ENCODE peak calls at places on chromosomes 2 and 18, in four cellular contexts. Y is HepG2, G is GM12878, R is H1. H is an unnamed sample.

GRCh38 chr2:105546623-105546964 is 147.7 kb upstream of the FHL2 start:
- DNase-seq in Y (no peak), G (no peak), R (no peak), H (no peak)

GRCh38 chr2:172389685-172390339 is 37.6 kb upstream of the ITGA6 start:
- DNase-seq in Y (peak), G (no peak), R (no peak), H (no peak)

GRCh38 chr2:72236445-72237067 is 88.9 kb upstream of the CYP26B1 start:
- DNase-seq in Y (no peak), G (no peak), R (no peak), H (no peak)

GRCh38 chr2:40062381-40062780 is 283.3 kb upstream of the THUMPD2 start:
- DNase-seq in Y (no peak), G (no peak), R (no peak), H (no peak)

GRCh38 chr2:9993490-9994165 is 42.1 kb downstream of the GRHL1 start:
- DNase-seq in Y (no peak), G (no peak), R (no peak), H (no peak)

GRCh38 chr2:36967236-36967876 is 1.0 kb upstream of the STRN start:
- DNase-seq in Y (peak), G (no peak), R (no peak), H (no peak)

GRCh38 chr2:215825709-215826108 is 187.6 kb downstream of the MREG start:
- DNase-seq in Y (no peak), G (no peak), R (no peak), H (no peak)

GRCh38 chr2:39530423-39530866 is 93.4 kb upstream of the MAP4K3 start:
- DNase-seq in Y (no peak), G (no peak), R (no peak), H (no peak)

GRCh38 chr2:13481201-13481600 is 764.5 kb downstream of the TRIB2 start:
- DNase-seq in Y (no peak), G (no peak), R (no peak), H (no peak)

GRCh38 chr2:165406053-165406628 is 63.4 kb upstream of the CSRNP3 start:
- DNase-seq in Y (no peak), G (no peak), R (peak), H (no peak)

GRCh38 chr2:227890495-227891079 is 19.2 kb downstream of the DAW1 start:
- DNase-seq in Y (peak), G (peak), R (no peak), H (peak)

GRCh38 chr2:19673213-19673791 is 228.5 kb downstream of the TTC32 start:
- DNase-seq in Y (peak), G (no peak), R (no peak), H (peak)

GRCh38 chr18:79384151-79384807 is 11.5 kb upstream of the NFATC1 start:
- DNase-seq in Y (no peak), G (no peak), R (no peak), H (no peak)

GRCh38 chr2:18149660-18150246 is 271.3 kb downstream of the KCNS3 start:
- DNase-seq in Y (peak), G (no peak), R (no peak), H (peak)

GRCh38 chr2:128638741-128639477 is 320.2 kb upstream of the HS6ST1 start:
- DNase-seq in Y (no peak), G (no peak), R (peak), H (no peak)

GRCh38 chr18:37453754-37454153 is 111.8 kb downstream of the CELF4 start:
- DNase-seq in Y (no peak), G (no peak), R (no peak), H (no peak)

GRCh38 chr2:218782529-218782845 is 540 bp downstream of the CYP27A1 start:
- DNase-seq in Y (peak), G (no peak), R (no peak), H (no peak)

GRCh38 chr2:186714611-186715010 is 20.8 kb downstream of the FAM171B start:
- DNase-seq in Y (no peak), G (no peak), R (no peak), H (no peak)

GRCh38 chr2:145096582-145096981 is 576.7 kb upstream of the ZEB2 start:
- DNase-seq in Y (no peak), G (no peak), R (no peak), H (peak)

GRCh38 chr2:221614274-221614673 is 42.2 kb upstream of the EPHA4 start:
- DNase-seq in Y (no peak), G (no peak), R (no peak), H (no peak)

GRCh38 chr2:20590704-20591515 is 60.0 kb downstream of the HS1BP3 start:
- DNase-seq in Y (no peak), G (no peak), R (no peak), H (no peak)

GRCh38 chr2:148132400-148132799 is 111.5 kb downstream of the MBD5 start:
- DNase-seq in Y (no peak), G (no peak), R (no peak), H (no peak)

GRCh38 chr2:230410861-230411464 is 5.0 kb upstream of the SP100 start:
- DNase-seq in Y (no peak), G (no peak), R (no peak), H (no peak)

GRCh38 chr18:34117319-34117718 is 107.4 kb downstream of the NOL4 start:
- DNase-seq in Y (no peak), G (no peak), R (no peak), H (no peak)

GRCh38 chr2:127049927-127050802 is 56.8 kb downstream of the BIN1 start:
- DNase-seq in Y (peak), G (no peak), R (peak), H (peak)

GRCh38 chr2:191009541-191010374 is 4.2 kb downstream of the STAT1 start:
- DNase-seq in Y (no peak), G (no peak), R (no peak), H (no peak)

GRCh38 chr2:88857274-88857741 is 165.8 kb downstream of the RPIA start:
- DNase-seq in Y (peak), G (no peak), R (no peak), H (no peak)

GRCh38 chr2:88856409-88857135 is 165.1 kb downstream of the RPIA start:
- DNase-seq in Y (no peak), G (no peak), R (no peak), H (no peak)

GRCh38 chr2:88859461-88859860 is 168.0 kb downstream of the RPIA start:
- DNase-seq in Y (no peak), G (no peak), R (no peak), H (no peak)

GRCh38 chr2:88855620-88856408 is 164.3 kb downstream of the RPIA start:
- DNase-seq in Y (no peak), G (no peak), R (no peak), H (no peak)

GRCh38 chr2:88857951-88858406 is 166.5 kb downstream of the RPIA start:
- DNase-seq in Y (no peak), G (no peak), R (no peak), H (no peak)
- TF ChIP-seq POLR2AphosphoS5 in Y (no peak), G (no peak), R (no peak), H (no peak)

GRCh38 chr2:136115183-136115751 is 2.7 kb downstream of the CXCR4 start:
- DNase-seq in Y (no peak), G (no peak), R (no peak), H (no peak)
- TF ChIP-seq BRCA1 in Y (no peak), G (no peak), R (no peak), H (no peak)

GRCh38 chr2:33073018-33073417 is 126.3 kb downstream of the LTBP1 start:
- DNase-seq in Y (no peak), G (no peak), R (no peak), H (no peak)

GRCh38 chr2:33071591-33071990 is 124.8 kb downstream of the LTBP1 start:
- DNase-seq in Y (no peak), G (no peak), R (no peak), H (no peak)

GRCh38 chr2:33068261-33068660 is 121.5 kb downstream of the LTBP1 start:
- DNase-seq in Y (no peak), G (no peak), R (no peak), H (no peak)

GRCh38 chr2:33074197-33074596 is 127.4 kb downstream of the LTBP1 start:
- DNase-seq in Y (no peak), G (no peak), R (no peak), H (no peak)

DNA sequence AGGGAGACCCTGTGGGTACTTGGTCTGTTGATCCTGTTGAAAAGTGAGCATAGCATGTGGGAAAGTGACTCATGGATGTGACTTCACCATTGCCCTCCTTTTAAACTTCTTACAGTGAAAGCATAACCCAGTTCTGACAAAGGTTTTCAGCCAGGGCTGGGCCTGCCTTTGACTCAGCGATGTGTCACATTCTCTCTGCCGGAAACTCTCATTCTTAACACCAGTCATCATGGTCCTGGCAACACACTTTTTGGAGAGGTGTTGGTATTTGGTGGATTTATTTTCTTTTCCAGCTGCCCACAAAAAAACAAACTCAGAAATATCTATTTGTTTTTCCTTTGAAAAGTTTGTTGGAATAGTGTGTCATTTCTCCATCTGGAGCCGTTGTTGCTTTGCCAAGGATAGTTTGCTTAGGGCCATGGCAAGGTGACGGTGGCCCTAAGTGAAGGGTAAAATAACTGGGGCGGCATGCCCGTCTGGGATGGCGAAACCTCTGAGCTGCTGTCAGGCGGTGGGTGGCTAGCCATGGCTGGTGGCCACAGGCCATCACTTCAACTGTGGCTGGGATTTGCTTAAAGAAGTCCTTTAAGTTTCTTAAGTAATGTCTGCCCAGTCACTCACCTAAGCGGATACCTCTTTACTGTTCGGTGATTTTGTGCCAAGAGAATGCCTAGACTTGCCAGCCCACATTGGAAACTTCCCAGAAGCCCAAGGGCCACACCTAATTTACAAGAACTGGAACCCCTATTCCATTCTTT is 123.3 kb downstream of the LTBP1 start:
- DNase-seq in Y (peak), G (no peak), R (peak), H (peak)
- TF ChIP-seq POLR2AphosphoS5 in Y (no peak), G (no peak), R (no peak), H (no peak)

GRCh38 chr2:3959372-3959771 is 256.0 kb downstream of the DCDC2C start:
- DNase-seq in Y (peak), G (no peak), R (peak), H (peak)

GRCh38 chr2:3956892-3957291 is 253.5 kb downstream of the DCDC2C start:
- DNase-seq in Y (no peak), G (no peak), R (no peak), H (no peak)

GRCh38 chr2:3958969-3959368 is 255.6 kb downstream of the DCDC2C start:
- DNase-seq in Y (no peak), G (no peak), R (no peak), H (no peak)

GRCh38 chr2:3958465-3958864 is 255.1 kb downstream of the DCDC2C start:
- DNase-seq in Y (no peak), G (no peak), R (no peak), H (no peak)

DNA sequence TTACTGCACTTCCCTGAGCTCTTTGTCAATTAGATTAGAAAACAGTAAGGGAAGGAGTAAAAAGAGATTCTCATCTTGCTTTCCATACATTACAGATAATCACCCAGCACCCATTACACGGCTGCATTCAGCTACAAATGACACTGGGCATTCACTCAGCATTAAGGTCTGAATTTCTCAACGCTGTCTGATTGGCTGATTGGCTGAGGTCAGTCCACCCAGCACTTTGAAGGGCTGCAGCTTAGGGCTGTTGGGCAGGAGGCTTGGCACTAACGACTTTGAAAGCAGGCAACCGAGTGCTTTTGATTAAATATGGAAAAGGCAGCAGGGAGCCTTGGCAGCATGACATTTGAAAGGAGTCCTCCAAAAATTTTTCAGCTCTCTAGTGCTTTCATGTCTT is 253.0 kb downstream of the DCDC2C start:
- DNase-seq in Y (no peak), G (no peak), R (no peak), H (no peak)
- TF ChIP-seq BRCA1 in Y (no peak), G (no peak), R (no peak), H (no peak)

GRCh38 chr18:42289526-42289925 is 334.5 kb downstream of the PIK3C3 start:
- DNase-seq in Y (no peak), G (no peak), R (no peak), H (no peak)

GRCh38 chr18:42287047-42287446 is 332.0 kb downstream of the PIK3C3 start:
- DNase-seq in Y (no peak), G (no peak), R (no peak), H (no peak)

GRCh38 chr18:42292654-42293053 is 337.6 kb downstream of the PIK3C3 start:
- DNase-seq in Y (no peak), G (no peak), R (no peak), H (no peak)

GRCh38 chr18:42296192-42296591 is 341.2 kb downstream of the PIK3C3 start:
- DNase-seq in Y (no peak), G (no peak), R (no peak), H (no peak)

DNA sequence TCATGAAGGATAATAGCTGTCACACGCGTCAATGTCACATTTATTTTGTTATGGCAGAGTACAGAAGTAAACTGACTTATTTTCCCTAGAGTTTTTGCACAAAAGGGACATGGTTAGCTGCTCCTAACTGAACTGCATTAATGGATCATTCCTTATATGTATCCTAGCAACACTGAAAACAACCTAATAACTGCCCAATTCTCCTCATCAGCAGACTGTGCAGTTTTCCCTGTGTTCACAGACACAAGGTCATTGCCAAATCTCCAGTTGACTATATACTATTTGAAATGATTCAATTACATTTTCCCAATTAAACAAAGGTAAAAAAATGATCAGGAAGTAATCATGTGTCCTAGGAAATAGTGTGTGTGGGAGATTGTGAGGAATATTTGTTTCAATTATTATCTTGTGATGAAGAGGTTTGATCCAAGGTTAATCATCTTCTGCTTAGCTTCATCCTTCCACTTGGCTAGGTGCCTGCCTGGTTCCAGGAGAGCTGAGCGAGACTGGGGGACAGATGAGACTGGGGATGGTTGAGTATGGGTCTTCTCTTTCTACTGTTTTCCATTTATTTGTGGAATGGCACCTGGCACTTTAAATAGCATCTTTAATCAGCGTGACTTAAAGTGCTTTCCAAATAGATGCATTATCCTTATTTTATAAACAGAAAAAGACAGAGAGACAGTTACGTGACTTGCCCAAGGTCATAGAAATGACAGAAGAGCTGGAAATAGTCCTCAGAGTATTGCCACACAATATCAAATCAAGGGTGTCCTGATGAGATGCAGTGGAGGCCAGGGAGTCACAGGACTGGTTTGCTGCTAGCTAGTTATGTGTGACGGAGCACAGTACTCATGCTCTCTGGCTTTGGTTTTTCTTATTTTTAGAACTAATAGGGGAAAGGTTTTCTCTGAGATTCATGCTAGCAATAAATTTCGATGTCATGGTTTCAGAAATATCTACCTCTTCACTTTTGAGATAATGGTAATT is 335.6 kb downstream of the PIK3C3 start:
- DNase-seq in Y (no peak), G (no peak), R (no peak), H (no peak)
- TF ChIP-seq POLR2AphosphoS5 in Y (no peak), G (no peak), R (no peak), H (no peak)

H was measured in K562.